ENCODE peak calls at places on chromosomes 5 and 9, in seven cellular contexts. P is A549, I is IMR-90, R is adrenal gland, W is transverse colon, S is right lobe of liver, L is tibial nerve. D is an unnamed sample.

GRCh38 chr5:141811287-141812155 is 66.7 kb downstream of the PCDH1 start:
- DNase-seq in P (no peak), I (no peak), R (peak; percentile 14), W (no peak), S (no peak), L (no peak), D (no peak)

GRCh38 chr5:65835191-65835590 is 91.2 kb upstream of the ERBIN start:
- DNase-seq in P (no peak), I (peak; percentile 43), R (no peak), W (no peak), S (no peak), L (no peak), D (no peak)

GRCh38 chr5:141211-141610 is 49.2 kb downstream of the PLEKHG4B start:
- DNase-seq in P (no peak), I (no peak), R (no peak), W (no peak), S (no peak), L (no peak), D (no peak)

GRCh38 chr9:116450378-116451139 is 236.5 kb upstream of the TRIM32 start:
- DNase-seq in P (no peak), I (peak; percentile 75), R (no peak), W (no peak), S (no peak), L (no peak), D (no peak)

GRCh38 chr9:108022246-108022935 is 532.8 kb upstream of the KLF4 start:
- DNase-seq in P (no peak), I (no peak), R (no peak), W (no peak), S (no peak), L (no peak), D (no peak)

GRCh38 chr9:137374131-137374845 is 48.7 kb downstream of the EXD3 start:
- DNase-seq in P (no peak), I (no peak), R (no peak), W (no peak), S (peak; percentile 33), L (no peak), D (no peak)

GRCh38 chr9:8571648-8572047 is 772.1 kb upstream of the DMAC1 start:
- DNase-seq in P (no peak), I (no peak), R (no peak), W (no peak), S (no peak), L (no peak), D (no peak)

GRCh38 chr5:102527547-102527946 is 28.7 kb upstream of the SLCO6A1 start:
- DNase-seq in P (no peak), I (no peak), R (no peak), W (no peak), S (no peak), L (no peak), D (no peak)

GRCh38 chr9:78609471-78609870 is 312.5 kb downstream of the PSAT1 start:
- DNase-seq in P (no peak), I (no peak), R (no peak), W (no peak), S (no peak), L (no peak), D (no peak)

GRCh38 chr9:112327718-112328450 is 5.5 kb downstream of the PTBP3 start:
- DNase-seq in P (no peak), I (no peak), R (no peak), W (no peak), S (no peak), L (no peak), D (no peak)

GRCh38 chr5:132490484-132491367 is at the start of gene IRF1:
- DNase-seq in P (peak; percentile 95), I (peak; percentile 94), R (peak; percentile 98), W (peak; percentile 98), S (peak; percentile 99), L (peak; percentile 94), D (peak; percentile 97)
- TF ChIP-seq POLR2A in P (peak; percentile 94), I (peak; percentile 99), R (peak; percentile 96), W (peak; percentile 99), S (peak; percentile 99), L (peak; percentile 95), D (peak; percentile 53)

GRCh38 chr5:159100022-159100927 is 559 bp upstream of the EBF1 start:
- DNase-seq in P (peak; percentile 94), I (peak; percentile 88), R (peak; percentile 91), W (peak; percentile 80), S (peak; percentile 87), L (peak; percentile 91), D (peak; percentile 94)

GRCh38 chr5:159102294-159102934 is 2.7 kb upstream of the EBF1 start:
- DNase-seq in P (no peak), I (no peak), R (no peak), W (no peak), S (no peak), L (no peak), D (no peak)

GRCh38 chr5:159100928-159101646 is 1.4 kb upstream of the EBF1 start:
- DNase-seq in P (no peak), I (no peak), R (no peak), W (no peak), S (no peak), L (no peak), D (no peak)

GRCh38 chr5:159103086-159103485 is 3.4 kb upstream of the EBF1 start:
- DNase-seq in P (no peak), I (no peak), R (no peak), W (no peak), S (no peak), L (no peak), D (no peak)

GRCh38 chr5:159101689-159102088 is 2.0 kb upstream of the EBF1 start:
- DNase-seq in P (no peak), I (no peak), R (no peak), W (no peak), S (no peak), L (no peak), D (no peak)
- H3K4me1 ChIP-seq in P (peaks cover 16% of the 10 kb centered on the region), I (peaks cover 2% of the 10 kb centered on the region), R (no peaks in the 10 kb centered on the region), W (peaks cover 39% of the 10 kb centered on the region), S (no peaks in the 10 kb centered on the region), L (no peaks in the 10 kb centered on the region), D (peaks cover 64% of the 10 kb centered on the region)

GRCh38 chr5:83802686-83803085 is 82.0 kb upstream of the HAPLN1 start:
- DNase-seq in P (no peak), I (peak; percentile 42), R (no peak), W (no peak), S (no peak), L (no peak), D (no peak)
- H3K4me3 ChIP-seq in P (no peak overlapping the region), I (no peak overlapping the region), R (no peak overlapping the region), W (no peak overlapping the region), S (no peak overlapping the region), L (no peak overlapping the region), D (no peak overlapping the region)

GRCh38 chr5:154937718-154938466 is at the start of gene GEMIN5:
- DNase-seq in P (peak; percentile 91), I (peak; percentile 78), R (peak; percentile 87), W (peak; percentile 90), S (peak; percentile 93), L (peak; percentile 67), D (peak; percentile 89)
- TF ChIP-seq POLR2A in P (peak; percentile 74), I (no peak), R (peak; percentile 55), W (peak; percentile 42), S (peak; percentile 36), L (peak; percentile 22), D (no peak)

GRCh38 chr9:97418894-97419293 is 7.0 kb downstream of the TDRD7 start:
- DNase-seq in P (no peak), I (no peak), R (no peak), W (no peak), S (no peak), L (no peak), D (no peak)
- H3K4me1 ChIP-seq in P (peaks cover 8% of the 10 kb centered on the region), I (peaks cover 5% of the 10 kb centered on the region), R (no peaks in the 10 kb centered on the region), W (peaks cover 54% of the 10 kb centered on the region), S (no peaks in the 10 kb centered on the region), L (no peaks in the 10 kb centered on the region), D (no peaks in the 10 kb centered on the region)